ENCODE peak calls at places on chromosomes 6 and 20, in five cellular contexts. K, C, N, X and L are unnamed samples.

GRCh38 chr6:22145823-22146379 is 150.9 kb downstream of the PRL start:
- DNase-seq in N (no peak), C (no peak), K (no peak), X (no peak), L (peak; percentile 63)

GRCh38 chr20:14331671-14332070 is 5.7 kb downstream of the FLRT3 start:
- DNase-seq in N (no peak), K (no peak), C (no peak), X (no peak), L (no peak)

GRCh38 chr20:64006902-64007301 is 26.0 kb downstream of the PRPF6 start:
- DNase-seq in C (no peak), K (no peak), N (no peak), X (no peak), L (no peak)

GRCh38 chr20:5078399-5078958 is 41.3 kb downstream of the PCNA start:
- DNase-seq in N (peak; percentile 42), K (no peak), X (no peak), C (peak; percentile 83), L (no peak)

GRCh38 chr6:27096834-27097511 is 150.5 kb upstream of the PRSS16 start:
- DNase-seq in X (peak; percentile 86), K (no peak), N (peak; percentile 36), C (peak; percentile 57), L (no peak)

GRCh38 chr6:161411265-161411944 is 137.5 kb upstream of the AGPAT4 start:
- DNase-seq in N (no peak), C (no peak), K (no peak), X (no peak), L (no peak)

GRCh38 chr6:169895000-169895759 is 143.8 kb downstream of the ERMARD start:
- DNase-seq in K (no peak), C (no peak), X (no peak), N (no peak), L (no peak)

GRCh38 chr20:62796699-62797491 is 622 bp downstream of the MRGBP start:
- DNase-seq in X (peak; percentile 73), K (no peak), N (no peak), C (no peak), L (no peak)

GRCh38 chr20:34110025-34111013 is 1.7 kb downstream of the EIF2S2 start:
- DNase-seq in K (no peak), X (no peak), N (no peak), C (no peak), L (no peak)

GRCh38 chr6:114762145-114762544 is 419.3 kb upstream of the HS3ST5 start:
- DNase-seq in X (no peak), K (no peak), N (no peak), C (no peak), L (no peak)

GRCh38 chr20:46117704-46118467 is at the start of gene CD40:
- DNase-seq in X (peak; percentile 93), C (peak; percentile 88), N (peak; percentile 95), K (peak; percentile 97), L (peak; percentile 87)

GRCh38 chr6:143973097-143973979 is 34.7 kb downstream of the PLAGL1 start:
- DNase-seq in X (no peak), K (no peak), C (no peak), N (no peak), L (no peak)

GRCh38 chr6:307874-308273 is 15.6 kb downstream of the DUSP22 start:
- DNase-seq in N (no peak), K (no peak), X (peak; percentile 85), C (no peak), L (no peak)

GRCh38 chr20:62358171-62358719 is 8.9 kb downstream of the LAMA5 start:
- DNase-seq in N (peak; percentile 61), C (no peak), K (no peak), X (peak; percentile 86), L (no peak)

GRCh38 chr20:1992359-1992758 is 1.5 kb downstream of the PDYN start:
- DNase-seq in K (no peak), X (no peak), N (no peak), C (no peak), L (no peak)

GRCh38 chr6:50791900-50792508 is 26.7 kb upstream of the TFAP2B start:
- DNase-seq in K (no peak), C (no peak), X (no peak), N (peak; percentile 61), L (no peak)

DNA sequence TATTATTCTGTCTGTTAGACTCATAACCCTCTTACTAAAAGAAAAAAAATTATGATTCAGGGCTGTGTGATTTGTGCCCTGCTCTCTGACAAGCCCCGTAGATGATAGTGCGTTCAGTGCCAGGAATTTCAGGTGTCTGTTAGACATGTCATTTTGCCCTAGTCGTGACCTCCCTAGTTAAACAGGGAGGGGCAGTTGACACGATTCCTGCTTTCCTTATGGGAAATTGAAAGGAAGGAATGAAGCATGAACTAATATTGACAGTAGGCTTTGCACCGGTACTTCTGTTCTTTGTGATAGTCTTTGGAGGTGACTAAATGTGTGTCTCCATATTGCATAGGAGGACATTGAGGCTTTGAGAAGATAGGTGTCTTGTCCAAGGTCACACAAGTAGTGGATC is 26.3 kb downstream of the RPRD1B start:
- DNase-seq in K (no peak), N (no peak), C (peak; percentile 41), X (no peak), L (no peak)
- TF ChIP-seq EP300 in K (no peak), N (no peak), C (no peak), X (no peak), L (no peak)

DNA sequence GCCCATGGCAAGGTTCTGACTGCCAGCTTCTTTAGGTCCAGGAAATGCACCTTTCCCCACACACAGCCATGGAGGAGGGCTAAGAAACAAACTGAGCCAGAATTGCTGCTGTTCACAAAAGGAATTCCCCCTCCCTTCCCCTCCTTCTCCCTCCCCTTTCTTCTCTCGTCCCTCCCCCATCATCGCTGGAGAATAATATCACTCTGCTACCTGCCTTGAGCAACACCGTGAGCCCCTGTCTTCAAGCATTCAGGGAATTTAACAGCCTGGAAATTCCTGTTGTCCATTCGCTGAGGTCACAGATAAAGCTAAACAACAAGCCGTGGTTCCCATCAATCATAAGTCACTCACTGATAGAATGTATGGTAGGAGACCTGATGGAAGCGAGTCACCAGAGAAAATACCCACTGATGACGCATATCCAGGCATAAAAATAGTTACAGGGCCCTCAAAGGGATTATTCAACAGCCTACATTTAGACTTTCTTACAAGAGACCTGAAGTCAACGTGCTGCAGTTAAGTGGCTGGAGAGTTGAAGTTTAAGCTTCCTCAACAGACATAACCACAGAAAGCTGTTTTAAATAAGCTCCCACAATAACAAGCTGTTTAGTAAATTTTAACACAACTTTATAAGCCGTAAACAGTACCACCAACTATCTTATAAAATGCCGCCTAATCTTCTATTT is 59.7 kb downstream of the HIVEP2 start:
- DNase-seq in N (no peak), K (no peak), X (no peak), C (peak; percentile 15), L (no peak)
- TF ChIP-seq POLR2AphosphoS5 in N (no peak), K (peak; percentile 48), X (peak; percentile 81), C (peak; percentile 42), L (no peak)

GRCh38 chr6:108581932-108582500 is 21.3 kb downstream of the FOXO3 start:
- DNase-seq in C (no peak), N (no peak), X (no peak), K (no peak), L (no peak)

GRCh38 chr6:108582618-108583017 is 21.9 kb downstream of the FOXO3 start:
- DNase-seq in K (no peak), C (no peak), X (no peak), N (no peak), L (no peak)

GRCh38 chr6:108580645-108581044 is 19.9 kb downstream of the FOXO3 start:
- DNase-seq in C (no peak), K (no peak), N (no peak), X (no peak), L (no peak)

GRCh38 chr6:108578595-108579038 is 17.9 kb downstream of the FOXO3 start:
- DNase-seq in K (no peak), C (no peak), N (peak; percentile 84), X (no peak), L (no peak)

DNA sequence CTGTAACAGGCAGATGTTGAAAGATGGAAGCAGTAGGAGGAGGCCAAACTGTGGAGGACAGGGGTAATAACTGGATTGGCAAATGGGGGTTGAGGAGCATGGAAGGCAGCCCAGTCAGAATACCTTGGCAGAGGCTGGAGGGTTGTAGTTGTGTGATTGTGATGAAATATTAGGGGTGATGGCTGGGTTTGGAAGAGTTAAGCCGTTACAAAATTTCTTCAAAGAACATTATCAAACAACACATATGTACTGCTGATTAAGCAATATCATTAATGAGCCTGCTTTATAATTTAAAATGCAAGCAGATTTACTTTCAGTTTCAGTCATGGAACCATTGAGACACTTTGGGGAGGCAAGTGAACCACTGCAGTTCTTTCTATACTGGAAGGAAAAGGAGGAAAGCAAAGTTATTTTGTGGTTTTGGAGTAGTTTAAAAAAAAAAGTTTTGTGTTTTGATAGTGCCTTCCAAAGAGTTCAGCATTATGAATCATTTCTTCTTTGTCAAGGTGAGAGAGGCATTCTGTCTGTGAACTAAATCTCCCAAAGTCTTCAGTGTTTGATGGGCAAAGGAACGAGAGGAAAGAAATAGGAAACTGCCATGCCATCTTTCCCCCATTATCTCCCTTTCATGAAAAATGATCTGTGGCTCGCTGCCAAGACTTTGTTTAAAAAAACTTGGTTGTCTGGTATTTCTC is 20.7 kb downstream of the FOXO3 start:
- DNase-seq in C (no peak), X (no peak), K (no peak), N (no peak), L (no peak)
- TF ChIP-seq EP300 in C (no peak), X (no peak), K (no peak), N (no peak), L (no peak)

GRCh38 chr20:25052255-25053206 is 5.4 kb downstream of the ACSS1 start:
- DNase-seq in X (peak; percentile 66), K (no peak), C (peak; percentile 10), N (no peak), L (peak; percentile 75)
- TF ChIP-seq POLR2AphosphoS5 in X (peak; percentile 45), K (peak; percentile 37), C (no peak), N (no peak), L (peak; percentile 15)